ENCODE peak calls at places on chromosomes 2 and 18, in ten cellular contexts. Q is activated CD8-positive, alpha-beta memory T cell treated with anti-CD3 and anti-CD28 coated beads for 24 hours; T is sigmoid colon; U is AG20443; L is activated naive CD4-positive, alpha-beta T cell treated with Interleukin-2 at 50 U/mL for 16 hours; S is activated CD4-positive, alpha-beta T cell treated with anti-CD3 and anti-CD28 coated beads, Interleukin-2, amount 10 ng/mL, durations not matched to agents 24 days and 14 days; V is EL; P is pons; F is posterior vena cava; A is activated T-helper 1 cell treated with anti-CD3 and anti-CD28 coated beads, Interleukin-2, amount 50 U/mL, for 16 hours. R is an unnamed sample.

GRCh38 chr2:232580648-232580981 is 30.1 kb downstream of the EIF4E2 start:
- DNase-seq in T (no peak), L (no peak), U (no peak), A (no peak), S (no peak), P (no peak), F (no peak), Q (no peak), V (no peak), R (no peak)

GRCh38 chr18:44396550-44396949 is 284.1 kb upstream of the SETBP1 start:
- DNase-seq in V (no peak), L (no peak), Q (no peak), F (no peak), U (no peak), S (no peak), A (no peak), P (no peak), T (no peak), R (no peak)

GRCh38 chr2:28359222-28360065 is 33.2 kb upstream of the FOSL2 start:
- DNase-seq in A (peak), Q (peak), S (peak), U (no peak), V (peak), T (no peak), F (no peak), P (peak), L (peak), R (peak)

GRCh38 chr2:33069894-33070651 is 123.3 kb downstream of the LTBP1 start:
- DNase-seq in L (peak), U (peak), F (peak), P (peak), Q (no peak), V (peak), T (peak), S (peak), A (no peak), R (peak)

GRCh38 chr18:54558609-54559585 is 32.1 kb upstream of the DYNAP start:
- DNase-seq in P (no peak), S (peak), T (no peak), V (peak), U (peak), L (no peak), A (no peak), Q (no peak), F (no peak), R (peak)

GRCh38 chr2:189304360-189304759 is 124.8 kb upstream of the COL5A2 start:
- DNase-seq in T (no peak), F (no peak), U (no peak), L (peak), V (no peak), P (no peak), Q (peak), A (peak), S (peak), R (no peak)

GRCh38 chr2:227412877-227413276 is 25.1 kb upstream of the SCYGR1 start:
- DNase-seq in L (no peak), A (no peak), U (no peak), T (no peak), S (no peak), V (no peak), P (no peak), F (no peak), Q (no peak), R (no peak)

GRCh38 chr18:63244585-63244984 is 75.0 kb downstream of the BCL2 start:
- DNase-seq in L (no peak), V (no peak), A (no peak), P (no peak), T (no peak), S (no peak), U (no peak), F (no peak), Q (no peak), R (no peak)

GRCh38 chr2:3626817-3627499 is 31.0 kb upstream of the ALLC start:
- DNase-seq in V (no peak), L (no peak), P (no peak), A (no peak), S (no peak), F (peak), Q (no peak), T (peak), U (no peak), R (no peak)

GRCh38 chr2:71631411-71631931 is 178.1 kb downstream of the DYSF start:
- DNase-seq in L (no peak), T (no peak), F (no peak), A (no peak), U (peak), P (no peak), S (no peak), V (peak), Q (no peak), R (no peak)

GRCh38 chr2:68466361-68466777 is 725 bp downstream of the FBXO48 start:
- DNase-seq in U (peak), F (no peak), Q (peak), P (peak), V (peak), L (peak), A (no peak), S (peak), T (no peak), R (peak)

GRCh38 chr2:18436408-18437077 is 123.9 kb downstream of the RDH14 start:
- DNase-seq in V (peak), T (no peak), Q (no peak), F (no peak), P (no peak), S (no peak), L (no peak), U (no peak), A (no peak), R (no peak)

GRCh38 chr18:2985628-2986027 is 27.3 kb downstream of the LPIN2 start:
- DNase-seq in Q (no peak), U (no peak), V (peak), A (no peak), S (peak), F (no peak), T (no peak), P (no peak), L (no peak), R (peak)

GRCh38 chr2:132439703-132440398 is 23.2 kb downstream of the GPR39 start:
- DNase-seq in V (peak), A (no peak), Q (no peak), F (no peak), S (no peak), T (no peak), U (peak), P (no peak), L (no peak), R (no peak)

GRCh38 chr2:45007961-45008295 is 1.3 kb downstream of the SIX2 start:
- DNase-seq in P (no peak), A (no peak), Q (peak), T (no peak), F (no peak), V (no peak), U (no peak), L (no peak), S (no peak), R (no peak)

GRCh38 chr2:54176577-54176976 is 61.2 kb downstream of the ACYP2 start:
- DNase-seq in A (no peak), L (no peak), Q (no peak), U (peak), F (no peak), T (peak), V (peak), P (peak), S (peak), R (peak)

GRCh38 chr18:10290244-10291240 is 163.9 kb upstream of the APCDD1 start:
- DNase-seq in S (no peak), Q (no peak), V (peak), T (no peak), L (no peak), A (no peak), U (no peak), P (no peak), F (no peak), R (no peak)

GRCh38 chr2:88199912-88200682 is 30.0 kb downstream of the THNSL2 start:
- DNase-seq in P (peak), F (no peak), A (no peak), U (peak), S (peak), L (peak), Q (no peak), T (no peak), V (peak), R (no peak)

GRCh38 chr2:170362895-170363582 is 185.1 kb downstream of the MYO3B start:
- DNase-seq in Q (no peak), P (no peak), T (no peak), L (no peak), S (peak), F (no peak), V (no peak), A (no peak), U (peak), R (no peak)

GRCh38 chr2:189541591-189541990 is 39.0 kb downstream of the SLC40A1 start:
- DNase-seq in P (no peak), T (no peak), U (no peak), A (no peak), V (no peak), S (no peak), Q (no peak), L (no peak), F (no peak), R (peak)

GRCh38 chr2:227545990-227546389 is 52.7 kb upstream of the SCYGR2 start:
- DNase-seq in F (peak), L (peak), A (no peak), Q (no peak), U (no peak), S (peak), T (no peak), P (no peak), V (no peak), R (peak)

GRCh38 chr2:86650188-86650587 is 26.5 kb upstream of the RNF103 start:
- DNase-seq in V (no peak), A (no peak), P (no peak), S (no peak), T (no peak), F (no peak), Q (no peak), L (no peak), U (no peak), R (no peak)

GRCh38 chr2:219331560-219332213 is 857 bp downstream of the RESP18 start:
- DNase-seq in F (no peak), S (peak), T (no peak), L (peak), A (no peak), Q (peak), P (no peak), V (no peak), U (peak), R (peak)

GRCh38 chr2:149330127-149331022 is at the start of gene LYPD6:
- DNase-seq in T (peak), L (no peak), F (peak), V (peak), Q (no peak), S (no peak), U (peak), A (no peak), P (peak), R (peak)

GRCh38 chr18:75635096-75635495 is 207.6 kb upstream of the SMIM21 start:
- DNase-seq in U (no peak), V (no peak), Q (no peak), S (no peak), L (no peak), T (no peak), P (no peak), A (no peak), F (no peak), R (no peak)

GRCh38 chr2:96887419-96888081 is 17.7 kb upstream of the SEMA4C start:
- DNase-seq in T (peak), F (no peak), P (peak), Q (no peak), V (no peak), U (no peak), L (no peak), A (no peak), S (no peak), R (no peak)